ENCODE peak calls at places on chromosomes 4 and X, in four cellular contexts. R is naive thymus-derived CD8-positive, alpha-beta T cell; Z is retina; L is T1000. X is an unnamed sample.

GRCh38 chrX:12197030-12197429 is 58.8 kb downstream of the FRMPD4 start:
- DNase-seq in R (no peak), Z (no peak), L (no peak), X (no peak)

GRCh38 chr4:104976258-104976657 is 170.4 kb upstream of the TET2 start:
- DNase-seq in R (no peak), Z (no peak), L (no peak), X (no peak)

GRCh38 chrX:111519215-111519614 is 7.8 kb downstream of the SERTM2 start:
- DNase-seq in R (no peak), Z (peak; percentile 62), L (no peak), X (no peak)

GRCh38 chr4:152719291-152719690 is 39.5 kb upstream of the TMEM154 start:
- DNase-seq in R (no peak), Z (no peak), L (no peak), X (no peak)

GRCh38 chr4:6581566-6582121 is 6.7 kb downstream of the MAN2B2 start:
- DNase-seq in R (no peak), Z (no peak), L (no peak), X (no peak)

GRCh38 chrX:2696698-2697215 is 5.7 kb downstream of the CD99 start:
- DNase-seq in R (peak; percentile 67), Z (no peak), L (no peak), X (peak; percentile 70)

GRCh38 chr4:74412225-74412624 is 32.7 kb upstream of the AREG start:
- DNase-seq in R (no peak), Z (no peak), L (no peak), X (no peak)

GRCh38 chr4:159158989-159159388 is 56.1 kb downstream of the RAPGEF2 start:
- DNase-seq in R (no peak), Z (no peak), L (no peak), X (no peak)

GRCh38 chr4:1239141-1239948 is 9.6 kb downstream of the CTBP1 start:
- DNase-seq in R (no peak), Z (no peak), L (no peak), X (no peak)

GRCh38 chr4:131046821-131047220 is 1950.9 kb downstream of the C4orf33 start:
- DNase-seq in R (no peak), Z (no peak), L (no peak), X (no peak)

GRCh38 chr4:164501074-164501473 is 252.9 kb upstream of the SMIM31 start:
- DNase-seq in R (no peak), Z (no peak), L (no peak), X (no peak)

GRCh38 chr4:132809298-132810032 is 339.6 kb upstream of the PCDH10 start:
- DNase-seq in R (no peak), Z (peak; percentile 50), L (no peak), X (no peak)

GRCh38 chr4:141435446-141436225 is 200.7 kb upstream of the IL15 start:
- DNase-seq in R (no peak), Z (no peak), L (no peak), X (no peak)

GRCh38 chr4:149959391-149959790 is 118.9 kb upstream of the DCLK2 start:
- DNase-seq in R (no peak), Z (no peak), L (no peak), X (no peak)

GRCh38 chrX:87388381-87388780 is 129.2 kb upstream of the KLHL4 start:
- DNase-seq in R (no peak), Z (no peak), L (no peak), X (no peak)

GRCh38 chr4:15233626-15234025 is 194.2 kb upstream of the C1QTNF7 start:
- DNase-seq in R (peak; percentile 44), Z (no peak), L (no peak), X (no peak)

GRCh38 chr4:166460769-166461550 is 587.9 kb downstream of the TLL1 start:
- DNase-seq in R (no peak), Z (no peak), L (no peak), X (no peak)

GRCh38 chrX:112642349-112642748 is 37.4 kb downstream of the LHFPL1 start:
- DNase-seq in R (peak; percentile 31), Z (peak; percentile 71), L (no peak), X (peak; percentile 36)

GRCh38 chr4:136036744-136037143 is 1495.5 kb downstream of the PCDH18 start:
- DNase-seq in R (no peak), Z (no peak), L (peak; percentile 38), X (no peak)

GRCh38 chr4:53510981-53511380 is 80.3 kb downstream of the LNX1 start:
- DNase-seq in R (no peak), Z (no peak), L (no peak), X (no peak)

GRCh38 chr4:79982587-79983327 is 90.3 kb downstream of the ANTXR2 start:
- DNase-seq in R (no peak), Z (no peak), L (no peak), X (no peak)

GRCh38 chr4:682490-683172 is 6.3 kb downstream of the SLC49A3 start:
- DNase-seq in R (no peak), Z (no peak), L (no peak), X (no peak)

GRCh38 chrX:135086197-135086854 is 34.0 kb downstream of the ETDB start:
- DNase-seq in R (peak; percentile 71), Z (peak; percentile 53), L (no peak), X (peak; percentile 67)

GRCh38 chr4:132818091-132818490 is 331.0 kb upstream of the PCDH10 start:
- DNase-seq in R (no peak), Z (no peak), L (no peak), X (no peak)

GRCh38 chrX:154505726-154506125 is 10.3 kb downstream of the FAM3A start:
- DNase-seq in R (no peak), Z (no peak), L (no peak), X (no peak)

GRCh38 chrX:17596051-17596450 is 141.2 kb upstream of the SCML1 start:
- DNase-seq in R (no peak), Z (no peak), L (no peak), X (no peak)

GRCh38 chr4:92304636-92305035 is 870 bp downstream of the GRID2 start:
- DNase-seq in R (no peak), Z (peak; percentile 83), L (no peak), X (no peak)

GRCh38 chrX:152958047-152958446 is 35.9 kb downstream of the PNMA5 start:
- DNase-seq in R (no peak), Z (no peak), L (no peak), X (no peak)

GRCh38 chr4:146333187-146333894 is 119.0 kb downstream of the REELD1 start:
- DNase-seq in R (no peak), Z (no peak), L (peak; percentile 7), X (no peak)

GRCh38 chrX:39874202-39874816 is 223.4 kb downstream of the BCOR start:
- DNase-seq in R (peak; percentile 11), Z (no peak), L (peak; percentile 25), X (no peak)

GRCh38 chr4:1337376-1337831 is 9.6 kb upstream of the UVSSA start:
- DNase-seq in R (no peak), Z (no peak), L (peak; percentile 29), X (no peak)

GRCh38 chr4:95728145-95728544 is 111.7 kb upstream of the PDHA2 start:
- DNase-seq in R (no peak), Z (no peak), L (no peak), X (no peak)

GRCh38 chrX:21840199-21840557 is 761 bp downstream of the MBTPS2 start:
- DNase-seq in R (no peak), Z (no peak), L (no peak), X (peak; percentile 5)

GRCh38 chrX:129831486-129831885 is 12.2 kb downstream of the ZDHHC9 start:
- DNase-seq in R (no peak), Z (no peak), L (no peak), X (no peak)

GRCh38 chrX:12580548-12580947 is 210.7 kb upstream of the PRPS2 start:
- DNase-seq in R (no peak), Z (no peak), L (no peak), X (no peak)

GRCh38 chr4:25551608-25552007 is 104.0 kb upstream of the SLC34A2 start:
- DNase-seq in R (no peak), Z (no peak), L (no peak), X (no peak)

GRCh38 chr4:129138762-129139496 is 43.0 kb downstream of the C4orf33 start:
- DNase-seq in R (no peak), Z (peak; percentile 3), L (no peak), X (no peak)

GRCh38 chrX:18542131-18542530 is 116.7 kb downstream of the CDKL5 start:
- DNase-seq in R (no peak), Z (peak; percentile 2), L (no peak), X (no peak)